ENCODE peak calls at places on chromosomes 2 and 18, in six cellular contexts. Z is kidney, Q is left ventricle myocardium inferior, M is adrenal gland, H is mammary epithelial cell, G is IMR-90. X is an unnamed sample.

GRCh38 chr2:160721089-160722040 is 227.8 kb upstream of the RBMS1 start:
- DNase-seq in Z (no peak), Q (no peak), M (no peak), H (no peak), G (no peak), X (no peak)

GRCh38 chr2:199309411-199309810 is 148.3 kb downstream of the SATB2 start:
- DNase-seq in Z (no peak), Q (no peak), M (no peak), H (no peak), G (no peak), X (no peak)

GRCh38 chr2:105369777-105370690 is 28.8 kb downstream of the FHL2 start:
- DNase-seq in Z (peak), Q (peak), M (peak), H (peak), G (peak), X (peak)

GRCh38 chr18:986071-986470 is 81.4 kb downstream of the ADCYAP1 start:
- DNase-seq in Z (no peak), Q (no peak), M (no peak), H (no peak), G (no peak), X (no peak)

GRCh38 chr2:73984922-73985317 is 210 bp downstream of the TET3 start:
- DNase-seq in Z (peak), Q (peak), M (peak), H (no peak), G (no peak), X (no peak)

GRCh38 chr18:58118510-58118909 is 74.5 kb downstream of the NEDD4L start:
- DNase-seq in Z (no peak), Q (no peak), M (no peak), H (no peak), G (no peak), X (no peak)

GRCh38 chr18:59917422-59917821 is 17.6 kb downstream of the PMAIP1 start:
- DNase-seq in Z (no peak), Q (no peak), M (peak), H (peak), G (peak), X (no peak)

GRCh38 chr2:152054593-152054992 is 44.3 kb downstream of the CACNB4 start:
- DNase-seq in Z (no peak), Q (no peak), M (no peak), H (peak), G (peak), X (no peak)

GRCh38 chr2:111186933-111187332 is 66.2 kb downstream of the BCL2L11 start:
- DNase-seq in Z (no peak), Q (no peak), M (no peak), H (no peak), G (no peak), X (no peak)

GRCh38 chr2:237744270-237744612 is 54.3 kb upstream of the RBM44 start:
- DNase-seq in Z (no peak), Q (no peak), M (no peak), H (no peak), G (no peak), X (no peak)

GRCh38 chr2:237743561-237744269 is 54.9 kb upstream of the RBM44 start:
- DNase-seq in Z (no peak), Q (no peak), M (peak), H (peak), G (peak), X (no peak)

GRCh38 chr2:237746302-237747080 is 52.1 kb upstream of the RBM44 start:
- DNase-seq in Z (no peak), Q (no peak), M (no peak), H (no peak), G (no peak), X (no peak)

GRCh38 chr2:237744613-237745249 is 53.8 kb upstream of the RBM44 start:
- DNase-seq in Z (peak), Q (peak), M (peak), H (peak), G (peak), X (no peak)

GRCh38 chr2:237745250-237745613 is 53.3 kb upstream of the RBM44 start:
- DNase-seq in Z (no peak), Q (no peak), M (no peak), H (no peak), G (no peak), X (no peak)
- TF ChIP-seq CTCF in Z (no peak), Q (no peak), M (no peak), H (no peak), G (no peak), X (peak)

GRCh38 chr2:177165731-177166711 is 46.6 kb upstream of the HNRNPA3 start:
- DNase-seq in Z (no peak), Q (no peak), M (peak), H (no peak), G (peak), X (no peak)

GRCh38 chr2:177165103-177165583 is 47.5 kb upstream of the HNRNPA3 start:
- DNase-seq in Z (no peak), Q (no peak), M (peak), H (peak), G (peak), X (no peak)

GRCh38 chr2:177161741-177162440 is 50.7 kb upstream of the HNRNPA3 start:
- DNase-seq in Z (no peak), Q (no peak), M (peak), H (no peak), G (peak), X (no peak)

GRCh38 chr2:177164584-177165052 is 48.0 kb upstream of the HNRNPA3 start:
- DNase-seq in Z (peak), Q (peak), M (peak), H (peak), G (peak), X (no peak)

GRCh38 chr2:177164131-177164530 is 48.5 kb upstream of the HNRNPA3 start:
- DNase-seq in Z (no peak), Q (no peak), M (no peak), H (no peak), G (no peak), X (no peak)
- H3K27ac ChIP-seq in Z (no peak), Q (peak), M (peak), H (no peak), G (peak), X (no peak)

DNA sequence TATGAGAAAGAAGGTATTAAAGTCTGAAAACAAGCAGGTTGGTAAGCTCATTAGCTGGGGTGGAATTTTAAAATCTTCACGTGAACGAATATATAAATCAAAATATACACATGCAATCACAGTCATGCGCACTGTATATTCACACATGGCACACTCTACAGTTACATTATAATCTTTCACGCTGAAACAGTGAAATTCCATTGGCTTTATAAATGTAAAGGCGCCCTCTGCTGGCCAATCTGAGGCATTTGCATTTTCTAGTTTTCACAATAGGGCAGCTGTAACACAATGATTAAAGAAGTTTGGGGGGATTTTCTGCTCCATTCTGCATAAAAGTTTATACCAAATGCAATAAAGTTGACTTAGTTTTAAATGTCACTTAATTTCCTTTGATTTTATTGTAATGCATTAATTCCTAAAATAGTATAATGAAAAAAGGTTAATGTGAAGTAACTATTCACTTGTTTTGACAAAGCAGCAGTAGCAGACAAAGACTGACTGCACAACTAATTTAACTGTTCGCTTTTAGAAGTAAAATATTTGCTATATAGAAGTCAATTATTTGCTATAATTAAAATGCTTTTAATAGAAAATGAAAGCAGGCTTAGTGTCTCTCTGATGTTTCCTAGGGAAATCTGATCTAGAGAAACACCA is 17.2 kb downstream of the IFIH1 start:
- DNase-seq in Z (no peak), Q (no peak), M (peak), H (peak), G (peak), X (no peak)
- H3K4me3 ChIP-seq in Z (no peak), Q (no peak), M (no peak), H (peak), G (no peak), X (no peak)

GRCh38 chr2:120230515-120231471 is 7.6 kb upstream of the TMEM185B start:
- DNase-seq in Z (peak), Q (peak), M (no peak), H (no peak), G (no peak), X (no peak)

GRCh38 chr2:120226296-120226695 is 3.1 kb upstream of the TMEM185B start:
- DNase-seq in Z (peak), Q (no peak), M (no peak), H (no peak), G (no peak), X (no peak)

GRCh38 chr2:120227111-120227991 is 4.2 kb upstream of the TMEM185B start:
- DNase-seq in Z (peak), Q (no peak), M (peak), H (peak), G (no peak), X (no peak)

GRCh38 chr2:120229341-120229740 is 6.1 kb upstream of the TMEM185B start:
- DNase-seq in Z (no peak), Q (peak), M (no peak), H (no peak), G (no peak), X (peak)

GRCh38 chr2:120228503-120228902 is 5.3 kb upstream of the TMEM185B start:
- DNase-seq in Z (no peak), Q (no peak), M (no peak), H (no peak), G (no peak), X (peak)
- TF ChIP-seq CTCF in Z (no peak), Q (no peak), M (no peak), H (peak), G (no peak), X (peak)

GRCh38 chr2:51006641-51007040 is 25.3 kb downstream of the NRXN1 start:
- DNase-seq in Z (no peak), Q (no peak), M (no peak), H (no peak), G (no peak), X (no peak)

GRCh38 chr2:51000849-51001617 is 30.9 kb downstream of the NRXN1 start:
- DNase-seq in Z (no peak), Q (no peak), M (no peak), H (no peak), G (peak), X (no peak)

DNA sequence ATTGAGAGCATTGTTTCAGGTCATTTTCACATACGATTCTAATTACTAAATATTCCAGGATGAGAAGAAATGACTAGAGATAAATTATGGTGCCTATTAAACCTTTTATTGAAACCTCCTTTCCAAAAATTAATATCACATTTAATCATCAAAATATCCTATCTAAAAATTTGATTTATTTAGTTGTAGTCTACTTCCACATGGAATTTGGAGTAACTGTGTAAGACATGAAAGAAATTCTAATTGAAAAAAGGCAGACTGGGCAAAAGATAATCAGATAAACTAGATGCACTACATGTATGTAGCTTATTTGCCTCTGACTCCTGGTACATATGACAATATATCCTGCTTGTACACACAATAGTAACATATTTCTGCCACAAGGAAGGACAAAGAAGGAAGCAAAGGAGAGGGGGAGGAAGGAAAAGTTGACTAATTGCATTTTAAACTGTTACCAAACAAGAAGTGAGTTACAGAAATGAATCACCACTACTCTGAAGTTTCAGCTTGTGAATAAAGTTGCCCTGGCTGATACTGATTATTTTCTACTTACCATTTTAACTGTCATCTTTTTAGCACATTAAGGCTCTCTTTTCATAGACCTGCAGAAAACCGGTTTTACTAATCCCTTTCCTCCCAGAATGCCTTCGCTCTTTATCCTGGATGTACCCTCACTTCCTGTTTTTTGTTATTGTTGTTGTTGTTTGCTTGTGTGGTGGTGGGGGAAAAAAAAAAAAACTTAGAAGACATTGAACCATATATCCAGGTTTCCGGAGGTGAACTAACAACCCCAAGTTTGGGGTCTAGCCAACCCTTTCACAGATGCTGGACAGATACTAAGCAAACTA is 28.4 kb downstream of the NRXN1 start:
- DNase-seq in Z (no peak), Q (no peak), M (no peak), H (peak), G (peak), X (no peak)
- H3K27ac ChIP-seq in Z (no peak), Q (no peak), M (no peak), H (no peak), G (no peak), X (no peak)

GRCh38 chr2:190410171-190410570 is 2.0 kb downstream of the MFSD6 start:
- DNase-seq in Z (no peak), Q (no peak), M (no peak), H (no peak), G (no peak), X (no peak)
- H3K4me3 ChIP-seq in Z (no peak), Q (peak), M (no peak), H (peak), G (no peak), X (no peak)

GRCh38 chr2:25822190-25823117 is 55.8 kb downstream of the ASXL2 start:
- DNase-seq in Z (peak), Q (peak), M (peak), H (peak), G (no peak), X (no peak)
- TF ChIP-seq CTCF in Z (no peak), Q (no peak), M (no peak), H (no peak), G (no peak), X (no peak)

GRCh38 chr2:237766334-237766733 is 32.2 kb upstream of the RBM44 start:
- DNase-seq in Z (no peak), Q (no peak), M (peak), H (no peak), G (peak), X (no peak)
- H3K27ac ChIP-seq in Z (no peak), Q (peak), M (no peak), H (no peak), G (no peak), X (no peak)

GRCh38 chr2:211368467-211368866 is 812.1 kb downstream of the CPS1 start:
- DNase-seq in Z (no peak), Q (no peak), M (no peak), H (no peak), G (no peak), X (no peak)

GRCh38 chr2:211361383-211361782 is 805.0 kb downstream of the CPS1 start:
- DNase-seq in Z (no peak), Q (no peak), M (no peak), H (no peak), G (no peak), X (no peak)

GRCh38 chr2:211367252-211367651 is 810.9 kb downstream of the CPS1 start:
- DNase-seq in Z (no peak), Q (no peak), M (no peak), H (no peak), G (no peak), X (no peak)

GRCh38 chr2:211367711-211368110 is 811.3 kb downstream of the CPS1 start:
- DNase-seq in Z (peak), Q (no peak), M (no peak), H (peak), G (no peak), X (no peak)

DNA sequence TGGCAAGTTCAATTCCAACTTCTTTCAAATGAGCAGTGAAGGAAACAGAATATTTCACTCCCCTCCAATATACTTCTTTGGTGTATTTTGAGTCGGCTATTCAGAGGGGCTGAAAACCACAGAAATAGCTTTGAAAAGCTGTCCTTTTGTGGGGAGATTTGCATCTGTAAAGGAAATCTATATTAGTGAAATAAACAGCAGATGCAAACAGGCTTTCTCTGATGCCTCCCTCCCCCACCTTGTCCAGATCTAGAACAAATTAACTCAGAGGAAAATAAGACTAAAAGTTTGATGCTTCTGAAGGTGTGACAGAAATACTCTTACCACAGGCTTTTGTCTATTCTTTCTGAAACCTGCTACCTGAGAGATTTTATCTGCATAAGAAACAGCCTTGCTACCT is 808.5 kb downstream of the CPS1 start:
- DNase-seq in Z (no peak), Q (no peak), M (no peak), H (no peak), G (no peak), X (no peak)
- H3K4me3 ChIP-seq in Z (no peak), Q (no peak), M (no peak), H (no peak), G (no peak), X (no peak)